ENCODE peak calls at places on chromosome 15, in four cellular contexts. S is bronchial epithelial cell, P is IMR-90, K is mammary epithelial cell. V is an unnamed sample.

GRCh38 chr15:90382305-90382704 is 5.7 kb upstream of the IQGAP1 start:
- DNase-seq in K (peak), S (peak), P (no peak), V (no peak)

GRCh38 chr15:39494462-39494861 is 86.4 kb upstream of the THBS1 start:
- DNase-seq in S (no peak), P (no peak), K (no peak), V (no peak)

GRCh38 chr15:72229076-72229946 is 1.7 kb downstream of the PKM start:
- DNase-seq in K (peak), P (peak), S (peak), V (no peak)

GRCh38 chr15:63122002-63122893 is 587 bp downstream of the LACTB start:
- DNase-seq in P (peak), S (peak), K (peak), V (peak)

GRCh38 chr15:68817304-68818087 is 3.2 kb downstream of the ANP32A start:
- DNase-seq in P (peak), K (peak), S (peak), V (peak)

GRCh38 chr15:32877201-32877600 is 159.4 kb downstream of the GREM1 start:
- DNase-seq in S (no peak), P (no peak), K (no peak), V (no peak)

GRCh38 chr15:72339777-72340177 is 19.8 kb upstream of the CELF6 start:
- DNase-seq in P (peak), K (peak), S (peak), V (peak)

GRCh38 chr15:92385096-92385495 is 8.6 kb upstream of the ST8SIA2 start:
- DNase-seq in K (peak), S (peak), P (peak), V (no peak)

GRCh38 chr15:48641416-48641815 is 4.1 kb downstream of the FBN1 start:
- DNase-seq in S (peak), K (peak), P (peak), V (peak)

GRCh38 chr15:31483053-31483923 is 156.7 kb downstream of the KLF13 start:
- DNase-seq in S (no peak), K (no peak), P (no peak), V (no peak)

GRCh38 chr15:85711590-85712192 is 83.0 kb downstream of the KLHL25 start:
- DNase-seq in S (no peak), P (peak), K (no peak), V (peak)

GRCh38 chr15:58957101-58957973 is 23.9 kb upstream of the SLTM start:
- DNase-seq in P (peak), S (peak), K (peak), V (peak)

GRCh38 chr15:76398301-76398700 is 61.7 kb downstream of the ISL2 start:
- DNase-seq in P (no peak), K (no peak), S (no peak), V (no peak)

GRCh38 chr15:40637221-40637745 is 43.2 kb downstream of the KNL1 start:
- DNase-seq in S (no peak), P (no peak), K (no peak), V (no peak)

GRCh38 chr15:96296264-96296663 is 34.2 kb upstream of the NR2F2 start:
- DNase-seq in K (peak), P (peak), S (peak), V (peak)

GRCh38 chr15:31328999-31329639 is 2.5 kb downstream of the KLF13 start:
- DNase-seq in S (peak), P (no peak), K (peak), V (no peak)

GRCh38 chr15:39391230-39391629 is 189.6 kb upstream of the THBS1 start:
- DNase-seq in S (peak), K (peak), P (no peak), V (no peak)

GRCh38 chr15:77035999-77036471 is 34.9 kb downstream of the TSPAN3 start:
- DNase-seq in S (peak), K (no peak), P (no peak), V (no peak)

GRCh38 chr15:78204351-78205309 is 29.7 kb downstream of the ACSBG1 start:
- DNase-seq in P (no peak), S (no peak), K (no peak), V (peak)

GRCh38 chr15:40941528-40942336 is 11.5 kb upstream of the CHAC1 start:
- DNase-seq in S (peak), K (peak), P (peak), V (peak)

GRCh38 chr15:100346866-100347512 is 5.2 kb upstream of the ADAMTS17 start:
- DNase-seq in S (no peak), K (no peak), P (no peak), V (peak)

GRCh38 chr15:55230051-55230670 is 33.4 kb upstream of the RSL24D1 start:
- DNase-seq in P (peak), K (no peak), S (no peak), V (peak)

GRCh38 chr15:40372966-40373365 is 9.6 kb upstream of the KNSTRN start:
- DNase-seq in S (no peak), P (peak), K (no peak), V (no peak)

GRCh38 chr15:31360843-31361763 is 34.5 kb downstream of the KLF13 start:
- DNase-seq in P (no peak), S (peak), K (no peak), V (no peak)

GRCh38 chr15:79130535-79131130 is 40.1 kb upstream of the RASGRF1 start:
- DNase-seq in K (no peak), S (no peak), P (no peak), V (no peak)

GRCh38 chr15:95559875-95560394 is 770.6 kb upstream of the NR2F2 start:
- DNase-seq in P (peak), K (peak), S (peak), V (peak)

GRCh38 chr15:56243117-56243773 is 434 bp downstream of the RFX7 start:
- DNase-seq in P (peak), K (no peak), S (no peak), V (peak)

GRCh38 chr15:92123848-92124631 is 269.6 kb upstream of the ST8SIA2 start:
- DNase-seq in P (no peak), S (no peak), K (no peak), V (no peak)

GRCh38 chr15:25597576-25597975 is 158.8 kb upstream of the UBE3A start:
- DNase-seq in P (no peak), K (no peak), S (no peak), V (no peak)

GRCh38 chr15:101371519-101371918 is 76.5 kb upstream of the SNRPA1 start:
- DNase-seq in K (no peak), S (no peak), P (no peak), V (no peak)
- H3K4me3 ChIP-seq in K (no peak), S (no peak), P (no peak), V (no peak)

DNA sequence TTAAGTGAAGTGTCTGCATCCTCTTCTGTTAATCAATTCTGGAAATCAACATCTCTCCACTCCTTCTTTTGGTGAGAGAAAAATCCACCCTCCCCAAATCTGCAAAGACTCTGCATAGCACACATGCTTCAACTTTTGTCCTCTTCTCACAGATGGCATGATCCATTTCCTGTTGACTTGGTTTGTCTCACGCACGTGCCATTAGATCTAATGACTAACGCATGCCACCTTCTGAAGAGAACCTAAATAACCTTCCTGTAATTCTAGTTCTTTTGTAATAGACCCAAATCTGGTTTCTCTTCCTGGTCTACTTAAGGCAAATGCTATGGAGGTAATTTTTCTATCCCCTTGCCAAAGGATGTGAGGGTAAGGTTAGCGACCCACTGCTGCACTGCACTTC is 51.0 kb upstream of the ATOSA start:
- DNase-seq in S (peak), P (peak), K (peak), V (no peak)
- TF ChIP-seq CTCF in S (no peak), P (no peak), K (no peak), V (no peak)

DNA sequence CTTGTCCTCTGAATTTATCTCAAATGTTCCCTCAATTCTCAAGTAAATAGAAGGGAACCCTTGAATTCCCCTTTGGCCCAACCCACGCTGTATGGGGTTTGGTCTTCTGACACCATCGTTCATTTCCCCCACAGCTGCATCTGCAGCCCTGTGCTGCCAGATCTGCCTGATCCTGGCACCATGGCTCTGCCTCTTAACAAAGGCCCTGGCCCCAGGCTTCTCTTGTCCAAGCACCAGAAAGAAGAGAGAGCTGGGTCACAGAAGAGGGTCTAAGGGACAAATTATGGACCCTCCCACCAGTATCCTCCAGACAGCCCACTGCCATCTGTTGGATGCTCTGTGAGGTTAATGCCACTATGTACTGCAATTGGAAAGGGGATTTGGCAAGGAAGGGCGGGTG is 1.8 kb downstream of the MAP1A start:
- DNase-seq in S (no peak), P (no peak), K (no peak), V (no peak)
- H3K4me3 ChIP-seq in S (no peak), P (peak), K (no peak), V (peak)

DNA sequence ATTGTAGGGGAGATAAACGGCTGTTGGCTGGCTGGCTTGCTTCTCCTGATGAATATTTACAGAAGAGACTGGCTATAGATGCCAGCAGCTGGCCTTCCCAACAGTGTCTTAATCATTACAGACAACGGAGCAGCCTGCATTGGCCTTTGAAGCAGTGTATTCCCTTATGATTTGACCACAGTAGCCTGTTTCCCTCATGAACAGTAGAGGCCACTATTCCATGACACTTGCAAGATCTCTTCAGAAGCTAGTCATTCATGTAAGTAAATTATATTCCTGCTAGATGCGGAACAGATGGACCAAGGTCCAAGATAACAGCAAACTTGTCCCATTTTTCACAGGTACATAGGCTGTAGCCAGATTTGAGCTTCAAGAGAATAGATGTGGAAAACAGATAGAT is 47.3 kb downstream of the TMCO5A start:
- DNase-seq in S (peak), K (peak), P (peak), V (peak)
- TF ChIP-seq CTCF in S (peak), K (peak), P (peak), V (peak)

GRCh38 chr15:36335211-36335610 is 244.2 kb upstream of the CDIN1 start:
- DNase-seq in S (no peak), K (no peak), P (no peak), V (no peak)
- H3K4me3 ChIP-seq in S (no peak), K (no peak), P (no peak), V (no peak)

DNA sequence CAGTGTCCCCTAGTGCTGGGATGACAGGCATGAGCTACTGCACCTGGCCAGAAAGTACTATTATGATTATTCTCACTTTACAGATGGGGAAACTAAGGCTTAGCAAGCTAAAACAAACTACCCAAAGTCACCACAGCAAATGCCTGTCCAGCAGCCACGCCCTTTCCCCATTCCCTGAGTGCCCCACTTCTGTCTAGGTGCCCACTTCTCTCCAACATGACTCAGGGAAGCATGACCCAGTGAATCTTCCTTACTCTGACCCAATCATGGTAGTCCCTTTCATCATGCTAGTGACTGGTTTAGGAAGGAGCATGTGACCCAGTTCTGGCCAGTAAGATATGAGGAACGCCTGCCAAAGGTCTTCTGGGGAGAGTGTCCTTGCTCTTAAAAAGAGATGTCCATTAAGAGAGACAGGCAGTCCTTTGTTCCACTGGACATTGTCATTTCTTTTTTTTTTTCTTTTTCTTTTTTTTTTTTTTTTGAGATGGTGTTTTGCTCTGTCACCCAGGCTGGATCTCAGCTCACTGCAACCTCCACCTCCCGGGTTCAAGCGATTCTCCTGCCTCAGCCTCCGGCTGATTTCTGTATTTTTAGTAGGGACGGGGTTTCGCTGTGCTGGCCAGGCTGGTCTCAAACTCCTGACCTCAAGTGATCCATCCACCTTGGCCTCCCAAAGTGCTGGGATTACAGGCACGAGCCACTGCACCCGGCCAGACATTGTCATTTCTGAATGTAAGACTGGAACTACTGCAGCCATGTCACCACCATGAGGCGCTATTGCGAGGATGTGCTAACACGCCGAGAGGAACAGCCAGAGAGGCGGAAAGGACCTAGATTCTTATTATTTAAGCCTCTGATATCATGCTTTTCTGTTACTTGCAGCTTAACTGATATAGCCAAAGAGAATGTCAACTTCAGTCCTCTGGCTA is 19.8 kb downstream of the MEGF11 start:
- DNase-seq in P (no peak), S (peak), K (peak), V (no peak)
- TF ChIP-seq CTCF in P (no peak), S (no peak), K (no peak), V (no peak)

GRCh38 chr15:74130849-74131617 is 647 bp downstream of the ISLR2 start:
- DNase-seq in K (no peak), S (no peak), P (no peak), V (no peak)
- H3K4me3 ChIP-seq in K (no peak), S (no peak), P (no peak), V (peak)